ENCODE peak calls at places on chromosomes 3 and 15, in seven cellular contexts. V is esophagus squamous epithelium, M is stomach, Z is prostate gland, G is body of pancreas, R is GM23248, T is hepatocyte. W is an unnamed sample.

GRCh38 chr3:41190509-41191284 is 8.6 kb upstream of the CTNNB1 start:
- DNase-seq in R (no peak), M (no peak), V (no peak), Z (no peak), G (no peak), T (no peak), W (no peak)

GRCh38 chr3:36804295-36805055 is 40.1 kb upstream of the DCLK3 start:
- DNase-seq in R (no peak), V (no peak), G (no peak), Z (no peak), M (no peak), T (no peak), W (no peak)

GRCh38 chr3:133842158-133842557 is 36.5 kb downstream of the SRPRB start:
- DNase-seq in Z (no peak), T (no peak), R (no peak), M (no peak), G (no peak), V (no peak), W (no peak)

GRCh38 chr3:9809239-9809614 is 835 bp upstream of the TTLL3 start:
- DNase-seq in G (no peak), V (no peak), M (peak; percentile 40), Z (no peak), T (peak; percentile 37), R (peak; percentile 35), W (no peak)

GRCh38 chr15:81091889-81092558 is 42.0 kb upstream of the CFAP161 start:
- DNase-seq in T (peak; percentile 70), G (peak; percentile 75), Z (no peak), M (no peak), V (no peak), R (peak; percentile 96), W (no peak)

GRCh38 chr3:122609798-122610559 is 32.5 kb downstream of the PARP15 start:
- DNase-seq in V (no peak), T (no peak), Z (no peak), G (no peak), R (peak; percentile 86), M (no peak), W (peak; percentile 13)

GRCh38 chr3:114569186-114569585 is 275.4 kb downstream of the TIGIT start:
- DNase-seq in R (no peak), T (no peak), V (no peak), M (no peak), G (no peak), Z (no peak), W (no peak)

GRCh38 chr3:197951392-197951990 is 1.5 kb downstream of the RPL35A start:
- DNase-seq in R (no peak), G (no peak), Z (no peak), T (no peak), V (no peak), M (no peak), W (no peak)

GRCh38 chr15:89575656-89576416 is 567 bp downstream of the TICRR start:
- DNase-seq in T (peak; percentile 25), M (no peak), Z (no peak), G (no peak), V (no peak), R (peak; percentile 54), W (no peak)

DNA sequence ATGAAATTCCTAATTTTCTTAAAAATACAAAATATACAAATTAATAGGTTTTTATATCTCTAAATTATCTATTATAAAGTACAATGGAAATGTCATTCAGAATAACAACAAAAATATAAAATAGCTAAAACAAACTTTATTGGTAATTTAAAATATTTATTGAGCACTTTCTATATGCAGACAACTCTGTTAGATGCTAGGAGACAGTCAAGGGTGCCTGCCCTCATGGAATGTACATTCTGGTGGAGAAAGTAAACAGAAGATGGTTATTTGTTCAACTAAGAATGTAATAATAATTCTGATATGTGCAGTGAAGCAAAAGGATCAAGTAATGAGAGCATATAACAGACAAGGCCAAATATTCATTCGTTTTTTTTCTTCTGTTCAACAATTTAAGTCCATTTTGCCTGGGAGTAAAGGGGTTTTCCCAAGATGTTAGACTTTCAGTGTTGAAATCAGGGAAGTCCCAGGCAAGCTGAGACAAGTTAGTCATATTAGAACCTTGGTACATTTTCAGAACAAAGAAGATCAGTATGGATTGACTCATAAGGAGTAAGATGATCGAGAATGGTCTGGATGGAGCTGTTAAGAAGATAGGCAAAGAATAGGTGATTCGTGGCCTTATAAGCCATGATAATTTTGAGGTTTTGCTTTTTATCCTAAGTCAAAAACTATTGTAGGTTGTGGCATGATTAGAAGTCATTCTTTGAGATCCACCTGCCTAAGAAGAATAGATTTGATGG is 150.2 kb upstream of the MLF1 start:
- DNase-seq in R (peak; percentile 78), V (no peak), M (no peak), T (no peak), G (no peak), Z (no peak), W (no peak)
- H3K4me1 ChIP-seq in R (no peaks in the 10 kb centered on the region), V (peaks cover 5% of the 10 kb centered on the region), M (no peaks in the 10 kb centered on the region), T (no peaks in the 10 kb centered on the region), G (no peaks in the 10 kb centered on the region), Z (no peaks in the 10 kb centered on the region), W (no peaks in the 10 kb centered on the region)

DNA sequence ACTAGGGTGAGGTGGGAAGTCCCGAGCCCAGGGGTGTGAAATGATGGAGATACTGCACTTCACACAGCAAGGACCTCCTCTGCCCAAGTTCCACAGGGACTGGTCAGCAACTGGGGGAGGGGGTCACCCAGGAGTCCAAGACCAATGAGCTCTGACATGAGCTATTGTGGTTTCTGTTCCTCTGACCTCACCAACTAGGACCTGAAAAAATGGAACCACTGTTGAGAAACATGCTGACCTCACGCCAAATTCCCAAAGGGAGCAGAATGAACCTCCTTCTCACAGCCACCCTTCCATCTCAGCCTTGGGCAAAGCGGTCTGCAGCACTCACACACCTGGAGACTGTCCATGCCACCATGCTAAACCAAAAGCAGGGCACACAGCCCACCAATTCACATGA is 69.3 kb downstream of the LRIG1 start:
- DNase-seq in M (no peak), R (peak; percentile 85), Z (no peak), T (no peak), G (no peak), V (no peak), W (no peak)
- H3K4me1 ChIP-seq in M (peaks cover 98% of the 10 kb centered on the region), R (peaks cover 28% of the 10 kb centered on the region), Z (peaks cover 8% of the 10 kb centered on the region), T (no peaks in the 10 kb centered on the region), G (peaks cover 85% of the 10 kb centered on the region), V (peaks cover 26% of the 10 kb centered on the region), W (peaks cover 14% of the 10 kb centered on the region)

GRCh38 chr3:119631529-119631928 is 28.9 kb downstream of the POPDC2 start:
- DNase-seq in G (no peak), M (no peak), Z (no peak), R (no peak), T (no peak), V (no peak), W (no peak)
- H3K4me1 ChIP-seq in G (peaks cover 13% of the 10 kb centered on the region), M (peaks cover 14% of the 10 kb centered on the region), Z (no peaks in the 10 kb centered on the region), R (peaks cover 22% of the 10 kb centered on the region), T (no peaks in the 10 kb centered on the region), V (peaks cover 26% of the 10 kb centered on the region), W (no peaks in the 10 kb centered on the region)

GRCh38 chr15:69885182-69886041 is 212.3 kb downstream of the TLE3 start:
- DNase-seq in R (no peak), V (no peak), T (no peak), G (no peak), M (no peak), Z (no peak), W (no peak)

GRCh38 chr15:69883306-69883705 is 214.4 kb downstream of the TLE3 start:
- DNase-seq in R (no peak), M (no peak), G (no peak), Z (no peak), T (no peak), V (no peak), W (no peak)

GRCh38 chr15:69880616-69881309 is 217.0 kb downstream of the TLE3 start:
- DNase-seq in G (no peak), R (no peak), T (no peak), M (no peak), Z (no peak), V (no peak), W (no peak)

GRCh38 chr15:69881760-69882159 is 216.0 kb downstream of the TLE3 start:
- DNase-seq in G (no peak), V (no peak), T (no peak), Z (no peak), R (no peak), M (no peak), W (no peak)

GRCh38 chr15:69881310-69881660 is 216.4 kb downstream of the TLE3 start:
- DNase-seq in T (peak; percentile 24), V (no peak), G (no peak), M (no peak), R (no peak), Z (no peak), W (no peak)
- H3K4me1 ChIP-seq in T (no peaks in the 10 kb centered on the region), V (no peaks in the 10 kb centered on the region), G (no peaks in the 10 kb centered on the region), M (no peaks in the 10 kb centered on the region), R (no peaks in the 10 kb centered on the region), Z (no peaks in the 10 kb centered on the region), W (no peaks in the 10 kb centered on the region)

DNA sequence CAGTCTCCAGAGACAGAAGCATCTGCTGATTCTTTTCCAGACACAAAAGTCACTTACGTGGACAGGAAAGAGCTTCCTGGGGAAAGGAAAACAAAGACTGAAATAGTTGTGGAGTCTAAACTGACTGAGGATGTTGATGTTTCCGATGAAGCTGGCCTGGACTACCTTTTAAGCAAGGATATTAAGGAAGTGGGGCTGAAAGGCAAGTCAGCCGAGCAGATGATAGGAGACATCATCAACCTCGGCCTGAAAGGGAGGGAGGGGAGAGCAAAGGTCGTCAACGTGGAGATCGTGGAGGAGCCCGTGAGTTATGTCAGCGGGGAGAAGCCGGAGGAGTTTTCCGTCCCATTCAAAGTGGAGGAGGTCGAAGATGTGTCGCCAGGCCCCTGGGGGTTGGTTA is 25.4 kb downstream of the SYNM start:
- DNase-seq in V (no peak), M (no peak), R (no peak), T (no peak), G (no peak), Z (no peak), W (peak; percentile 55)
- H3K4me1 ChIP-seq in V (no peaks in the 10 kb centered on the region), M (peaks cover 45% of the 10 kb centered on the region), R (no peaks in the 10 kb centered on the region), T (peaks cover 5% of the 10 kb centered on the region), G (no peaks in the 10 kb centered on the region), Z (no peaks in the 10 kb centered on the region), W (no peaks in the 10 kb centered on the region)

DNA sequence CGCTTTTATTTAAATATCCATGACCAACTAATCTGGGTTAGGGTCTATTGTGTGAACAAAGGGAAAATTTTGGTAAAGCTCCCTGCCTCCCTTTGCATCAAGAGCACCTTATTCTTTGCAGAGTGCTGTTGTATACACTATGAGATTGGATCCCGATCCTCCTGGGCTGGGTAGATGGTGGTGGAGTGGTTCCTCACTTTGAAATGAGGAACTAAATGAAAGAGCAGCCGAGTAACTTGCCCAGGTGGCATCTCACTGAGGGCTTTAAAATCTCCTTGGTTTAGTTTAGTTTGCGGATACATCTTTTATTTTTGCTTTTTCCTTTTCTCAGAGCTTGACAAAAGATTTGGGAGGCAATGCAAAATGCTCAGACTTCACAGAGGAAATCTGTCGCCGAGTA is 19.4 kb downstream of the IDH3A start:
- DNase-seq in V (no peak), T (no peak), M (no peak), R (no peak), G (no peak), Z (no peak), W (no peak)
- H3K4me1 ChIP-seq in V (no peaks in the 10 kb centered on the region), T (no peaks in the 10 kb centered on the region), M (no peaks in the 10 kb centered on the region), R (no peaks in the 10 kb centered on the region), G (no peaks in the 10 kb centered on the region), Z (no peaks in the 10 kb centered on the region), W (no peaks in the 10 kb centered on the region)

GRCh38 chr3:171376125-171376947 is 83.9 kb downstream of the TNIK start:
- DNase-seq in M (no peak), T (no peak), Z (no peak), R (peak; percentile 59), G (peak; percentile 18), V (no peak), W (no peak)
- H3K4me1 ChIP-seq in M (peaks cover 30% of the 10 kb centered on the region), T (peaks cover 14% of the 10 kb centered on the region), Z (no peaks in the 10 kb centered on the region), R (peaks cover 35% of the 10 kb centered on the region), G (peaks cover 13% of the 10 kb centered on the region), V (peaks cover 14% of the 10 kb centered on the region), W (peaks cover 13% of the 10 kb centered on the region)

GRCh38 chr3:56118968-56119367 is 349.3 kb downstream of the ERC2 start:
- DNase-seq in G (no peak), Z (no peak), T (no peak), M (no peak), V (no peak), R (no peak), W (no peak)
- H3K4me1 ChIP-seq in G (no peaks in the 10 kb centered on the region), Z (no peaks in the 10 kb centered on the region), T (no peaks in the 10 kb centered on the region), M (no peaks in the 10 kb centered on the region), V (no peaks in the 10 kb centered on the region), R (peaks cover 13% of the 10 kb centered on the region), W (no peaks in the 10 kb centered on the region)

W was measured in small intestine.